ENCODE peak calls at places on chromosome 7, in five cellular contexts. A is BE2C, P is right atrium auricular region, O is thoracic aorta, X is tibial artery. H is an unnamed sample.
A peak's percentile ranks its signal among the peaks of the same experiment; 100 is the strongest.

GRCh38 chr7:143901360-143901709 is 641 bp downstream of the TCAF1 start:
- DNase-seq in P (no peak), X (peak; percentile 25), O (no peak), A (peak; percentile 53), H (peak; percentile 66)

GRCh38 chr7:13282377-13282980 is 595.0 kb downstream of the ARL4A start:
- DNase-seq in A (no peak), X (no peak), P (no peak), O (no peak), H (peak; percentile 59)

GRCh38 chr7:40833541-40834234 is 698.9 kb downstream of the SUGCT start:
- DNase-seq in X (no peak), O (no peak), A (no peak), P (no peak), H (peak; percentile 63)

GRCh38 chr7:16891338-16891737 is 9.6 kb upstream of the AGR3 start:
- DNase-seq in A (no peak), P (no peak), O (no peak), X (no peak), H (peak; percentile 71)

GRCh38 chr7:151699920-151700319 is 177.0 kb downstream of the PRKAG2 start:
- DNase-seq in A (no peak), P (no peak), X (no peak), O (no peak), H (peak; percentile 35)

GRCh38 chr7:2993868-2994267 is 49.8 kb downstream of the CARD11 start:
- DNase-seq in O (no peak), P (no peak), X (no peak), A (no peak), H (no peak)

GRCh38 chr7:23062452-23062851 is 43.1 kb upstream of the KLHL7 start:
- DNase-seq in A (no peak), X (no peak), O (no peak), P (no peak), H (peak; percentile 21)

GRCh38 chr7:125747966-125748365 is 818.3 kb upstream of the POT1 start:
- DNase-seq in X (no peak), O (no peak), P (no peak), A (no peak), H (no peak)

GRCh38 chr7:17617380-17617779 is 318.9 kb downstream of the AHR start:
- DNase-seq in X (no peak), P (no peak), A (no peak), O (no peak), H (no peak)

GRCh38 chr7:38858281-38858884 is 50.6 kb downstream of the VPS41 start:
- DNase-seq in A (no peak), O (no peak), X (no peak), P (no peak), H (no peak)

GRCh38 chr7:148684289-148684688 is 14.4 kb upstream of the CUL1 start:
- DNase-seq in P (no peak), O (no peak), A (no peak), X (no peak), H (no peak)

GRCh38 chr7:150649428-150649827 is 17.2 kb upstream of the GIMAP6 start:
- DNase-seq in P (no peak), O (no peak), A (no peak), X (no peak), H (no peak)

GRCh38 chr7:5478568-5479045 is 55.0 kb upstream of the TNRC18 start:
- DNase-seq in X (no peak), A (no peak), O (no peak), P (no peak), H (no peak)

GRCh38 chr7:135773451-135773850 is 24.8 kb upstream of the FAM180A start:
- DNase-seq in P (peak; percentile 34), X (no peak), A (no peak), O (no peak), H (no peak)

GRCh38 chr7:142583424-142583823 is 165.8 kb upstream of the PRSS1 start:
- DNase-seq in X (no peak), O (no peak), P (no peak), A (no peak), H (peak; percentile 65)

GRCh38 chr7:36474283-36475010 is 84.8 kb downstream of the ANLN start:
- DNase-seq in O (no peak), A (no peak), P (no peak), X (no peak), H (peak; percentile 69)

GRCh38 chr7:135923700-135924261 is 53.4 kb downstream of the MTPN start:
- DNase-seq in A (no peak), P (no peak), O (no peak), X (no peak), H (peak; percentile 87)

GRCh38 chr7:111729483-111729882 is 167.2 kb upstream of the IMMP2L start:
- DNase-seq in A (peak; percentile 37), X (no peak), O (no peak), P (no peak), H (no peak)

GRCh38 chr7:154978045-154978444 is 24.9 kb downstream of the PAXIP1 start:
- DNase-seq in O (no peak), P (no peak), A (no peak), X (no peak), H (no peak)

GRCh38 chr7:112701456-112701855 is 88.7 kb downstream of the TMEM168 start:
- DNase-seq in X (no peak), A (no peak), O (no peak), P (no peak), H (no peak)

GRCh38 chr7:48309720-48310119 is 138.5 kb downstream of the ABCA13 start:
- DNase-seq in P (no peak), A (no peak), X (no peak), O (no peak), H (no peak)

GRCh38 chr7:2688409-2689342 is 674 bp downstream of the AMZ1 start:
- DNase-seq in A (no peak), P (no peak), O (no peak), X (no peak), H (no peak)

GRCh38 chr7:2003931-2004812 is 228.6 kb downstream of the MAD1L1 start:
- DNase-seq in P (no peak), X (peak; percentile 10), A (peak; percentile 7), O (no peak), H (no peak)

GRCh38 chr7:120961638-120962173 is 11.1 kb downstream of the ING3 start:
- DNase-seq in X (no peak), P (no peak), A (no peak), O (no peak), H (no peak)

GRCh38 chr7:37480642-37481041 is 32.0 kb upstream of the ELMO1 start:
- DNase-seq in O (no peak), P (no peak), X (peak; percentile 26), A (no peak), H (no peak)

GRCh38 chr7:45575501-45576248 is 1.5 kb downstream of the ADCY1 start:
- DNase-seq in X (no peak), A (no peak), O (no peak), P (no peak), H (no peak)
- H3K4me3 ChIP-seq in X (peak overlapping the region; percentile 60), A (peak overlapping the region; percentile 75), O (peak overlapping the region; percentile 56), P (peak overlapping the region; percentile 63), H (no peak overlapping the region)

GRCh38 chr7:107166702-107167426 is 1.9 kb upstream of the HBP1 start:
- DNase-seq in X (no peak), O (no peak), P (no peak), A (no peak), H (peak; percentile 8)

GRCh38 chr7:107170051-107170661 is 1.4 kb downstream of the HBP1 start:
- DNase-seq in O (no peak), X (no peak), P (no peak), A (no peak), H (no peak)

GRCh38 chr7:107167483-107168232 is 1.1 kb upstream of the HBP1 start:
- DNase-seq in P (no peak), X (no peak), A (peak; percentile 24), O (peak; percentile 41), H (peak; percentile 91)

GRCh38 chr7:107169120-107170050 is 582 bp downstream of the HBP1 start:
- DNase-seq in P (peak; percentile 98), O (peak; percentile 85), X (peak; percentile 98), A (peak; percentile 98), H (peak; percentile 98)

GRCh38 chr7:107168233-107169119 is at the start of gene HBP1:
- DNase-seq in A (peak; percentile 97), X (peak; percentile 100), P (peak; percentile 100), O (peak; percentile 100), H (peak; percentile 100)
- TF ChIP-seq CTCF in A (no peak), X (no peak), P (no peak), O (no peak), H (no peak)

GRCh38 chr7:44463169-44463808 is 27.2 kb downstream of the NUDCD3 start:
- DNase-seq in P (no peak), O (no peak), X (no peak), A (no peak), H (peak; percentile 39)

GRCh38 chr7:44455155-44455554 is 35.3 kb downstream of the NUDCD3 start:
- DNase-seq in O (no peak), P (no peak), A (no peak), X (no peak), H (no peak)

GRCh38 chr7:44465490-44465889 is 25.0 kb downstream of the NUDCD3 start:
- DNase-seq in X (no peak), O (no peak), A (no peak), P (no peak), H (no peak)

GRCh38 chr7:44461387-44461786 is 29.1 kb downstream of the NUDCD3 start:
- DNase-seq in O (no peak), P (no peak), X (no peak), A (no peak), H (peak; percentile 47)

DNA sequence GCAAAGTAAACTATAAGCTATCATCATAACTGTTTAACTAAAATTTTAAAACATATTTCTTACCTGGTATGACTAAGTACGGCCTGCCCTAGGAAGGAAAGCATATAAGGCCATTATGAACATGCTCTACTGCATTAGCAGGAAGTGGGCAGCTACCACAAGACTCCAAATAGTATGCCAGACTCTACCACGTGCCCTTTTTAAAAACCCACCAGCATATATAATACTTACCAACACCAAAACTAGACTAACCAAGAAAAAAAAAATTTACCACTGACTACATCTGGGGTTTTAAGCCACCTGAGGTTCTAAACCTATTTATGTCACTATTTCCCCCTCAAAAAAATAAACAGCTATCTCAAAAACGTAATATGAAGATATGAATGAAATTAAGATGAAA is 30.1 kb downstream of the NUDCD3 start:
- DNase-seq in X (no peak), A (no peak), P (no peak), O (no peak), H (no peak)
- H3K4me3 ChIP-seq in X (no peak overlapping the region), A (no peak overlapping the region), P (no peak overlapping the region), O (no peak overlapping the region), H (no peak overlapping the region)

DNA sequence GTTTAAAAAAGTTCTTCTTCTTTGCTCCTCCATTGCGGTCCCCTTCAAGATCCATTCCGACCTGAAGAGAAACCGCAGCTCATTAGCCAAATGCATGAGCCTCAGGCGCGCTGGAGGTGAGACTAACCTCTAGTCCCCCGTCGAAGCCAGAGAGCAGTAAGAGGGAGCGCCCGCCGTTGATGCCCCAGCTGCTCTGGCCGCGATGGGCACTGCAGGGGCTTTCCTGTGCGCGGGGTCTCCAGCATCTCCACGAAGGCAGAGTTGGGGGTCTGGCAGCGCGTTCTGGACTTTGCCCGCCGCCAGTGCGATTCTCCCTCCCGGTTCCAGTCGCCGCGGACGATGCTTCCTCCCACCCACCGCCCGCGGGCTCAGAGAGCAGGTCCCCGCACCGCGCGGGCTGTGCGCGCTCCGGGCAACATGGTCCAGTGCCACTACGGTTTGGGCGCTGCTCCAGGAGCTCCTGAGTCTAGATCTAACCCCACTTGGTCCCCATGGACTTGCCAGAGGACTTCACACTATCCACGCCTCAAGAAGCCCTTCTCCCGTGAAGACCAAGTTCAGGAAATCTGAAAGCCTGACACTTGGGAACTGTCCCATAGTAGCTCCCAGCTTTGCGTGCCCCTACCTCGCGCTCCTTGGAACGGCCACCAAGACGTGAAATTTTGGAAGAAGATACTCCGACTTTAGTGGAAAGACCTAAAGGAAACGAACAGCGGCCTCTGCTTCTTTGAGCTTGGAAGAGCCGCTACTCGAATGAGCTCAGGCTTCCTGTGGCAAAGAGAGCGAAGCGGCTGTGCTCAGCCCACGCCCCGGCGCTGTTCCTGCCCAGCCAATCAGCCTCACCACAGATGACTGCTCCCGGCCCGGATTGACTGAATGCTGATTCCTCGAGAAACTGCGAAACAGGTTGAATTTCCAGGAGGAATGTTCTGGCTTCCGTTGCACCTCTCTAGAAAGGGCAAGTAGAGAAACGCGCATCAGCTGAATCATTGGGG is at the start of gene ABCB1:
- DNase-seq in P (peak; percentile 67), X (peak; percentile 31), A (peak; percentile 88), O (no peak), H (peak; percentile 9)
- TF ChIP-seq CTCF in P (no peak), X (no peak), A (no peak), O (no peak), H (no peak)